ENCODE peak calls at places on chromosome 18, in nine cellular contexts. Q is tibial artery, X is transverse colon, T is brain microvascular endothelial cell, Y is ovary, U is endothelial cell of umbilical vein, O is mucosa of descending colon, N is psoas muscle, I is mesothelial cell of epicardium. D is an unnamed sample.

GRCh38 chr18:54149078-54149697 is 75.3 kb downstream of the MBD2 start:
- DNase-seq in Q (no peak), X (no peak), T (peak; percentile 96), Y (no peak), U (peak; percentile 94), O (no peak), N (no peak), I (no peak), D (no peak)

GRCh38 chr18:57574866-57575265 is 11.6 kb downstream of the FECH start:
- DNase-seq in Q (no peak), X (no peak), T (no peak), Y (no peak), U (no peak), O (no peak), N (no peak), I (no peak), D (no peak)

GRCh38 chr18:48228301-48228715 is 180.9 kb downstream of the ZBTB7C start:
- DNase-seq in Q (peak; percentile 86), X (peak; percentile 21), T (no peak), Y (peak; percentile 49), U (no peak), O (no peak), N (peak; percentile 82), I (no peak), D (no peak)

GRCh38 chr18:60987963-60988362 is 345.3 kb upstream of the CDH20 start:
- DNase-seq in Q (no peak), X (no peak), T (peak; percentile 68), Y (no peak), U (peak; percentile 76), O (no peak), N (no peak), I (no peak), D (no peak)

GRCh38 chr18:40109251-40110049 is 1845.6 kb upstream of the PIK3C3 start:
- DNase-seq in Q (no peak), X (no peak), T (no peak), Y (no peak), U (no peak), O (no peak), N (no peak), I (no peak), D (no peak)

GRCh38 chr18:10052871-10053270 is 139.1 kb downstream of the VAPA start:
- DNase-seq in Q (peak; percentile 48), X (no peak), T (no peak), Y (no peak), U (no peak), O (no peak), N (no peak), I (no peak), D (no peak)

GRCh38 chr18:34631567-34631966 is 78.5 kb upstream of the DTNA start:
- DNase-seq in Q (no peak), X (no peak), T (no peak), Y (no peak), U (no peak), O (no peak), N (no peak), I (no peak), D (no peak)

GRCh38 chr18:75297731-75298130 is 87.1 kb downstream of the TSHZ1 start:
- DNase-seq in Q (no peak), X (no peak), T (no peak), Y (no peak), U (no peak), O (no peak), N (no peak), I (no peak), D (no peak)

GRCh38 chr18:9827856-9828793 is 57.6 kb upstream of the TXNDC2 start:
- DNase-seq in Q (no peak), X (peak; percentile 61), T (peak; percentile 99), Y (no peak), U (peak; percentile 95), O (no peak), N (no peak), I (no peak), D (no peak)

GRCh38 chr18:3664563-3665178 is 214.7 kb downstream of the TGIF1 start:
- DNase-seq in Q (no peak), X (no peak), T (no peak), Y (no peak), U (no peak), O (no peak), N (no peak), I (no peak), D (no peak)

GRCh38 chr18:50817898-50818250 is 1.9 kb downstream of the MRO start:
- DNase-seq in Q (no peak), X (no peak), T (no peak), Y (no peak), U (no peak), O (no peak), N (no peak), I (no peak), D (no peak)

GRCh38 chr18:50819727-50820378 is at the start of gene MRO:
- DNase-seq in Q (peak; percentile 85), X (peak; percentile 88), T (peak; percentile 59), Y (peak; percentile 85), U (peak; percentile 78), O (peak; percentile 88), N (peak; percentile 90), I (peak; percentile 63), D (peak; percentile 68)

GRCh38 chr18:50820901-50821520 is 1.2 kb upstream of the MRO start:
- DNase-seq in Q (no peak), X (no peak), T (no peak), Y (no peak), U (no peak), O (no peak), N (no peak), I (no peak), D (no peak)

GRCh38 chr18:50816767-50817166 is 3.0 kb downstream of the MRO start:
- DNase-seq in Q (no peak), X (no peak), T (no peak), Y (no peak), U (no peak), O (no peak), N (no peak), I (no peak), D (no peak)

GRCh38 chr18:50819027-50819726 is 639 bp downstream of the MRO start:
- DNase-seq in Q (peak; percentile 67), X (peak; percentile 59), T (no peak), Y (peak; percentile 26), U (peak; percentile 4), O (peak; percentile 60), N (no peak), I (no peak), D (no peak)
- TF ChIP-seq CTCF in Q (no peak), X (no peak), T (peak; percentile 34), Y (no peak), U (no peak), O (no peak), N (no peak), I (no peak), D (no peak)

GRCh38 chr18:6367208-6367607 is 47.5 kb downstream of the L3MBTL4 start:
- DNase-seq in Q (no peak), X (no peak), T (no peak), Y (no peak), U (no peak), O (no peak), N (no peak), I (no peak), D (no peak)

GRCh38 chr18:6365385-6365784 is 49.3 kb downstream of the L3MBTL4 start:
- DNase-seq in Q (no peak), X (no peak), T (no peak), Y (no peak), U (no peak), O (no peak), N (no peak), I (no peak), D (no peak)

GRCh38 chr18:6363216-6363615 is 51.5 kb downstream of the L3MBTL4 start:
- DNase-seq in Q (no peak), X (no peak), T (no peak), Y (no peak), U (no peak), O (no peak), N (no peak), I (no peak), D (no peak)

GRCh38 chr18:6366776-6367175 is 47.9 kb downstream of the L3MBTL4 start:
- DNase-seq in Q (no peak), X (no peak), T (no peak), Y (no peak), U (no peak), O (no peak), N (no peak), I (no peak), D (no peak)

GRCh38 chr18:6362559-6363129 is 52.1 kb downstream of the L3MBTL4 start:
- DNase-seq in Q (no peak), X (no peak), T (no peak), Y (no peak), U (no peak), O (no peak), N (no peak), I (no peak), D (no peak)
- TF ChIP-seq CTCF in Q (no peak), X (no peak), T (no peak), Y (no peak), U (no peak), O (no peak), N (no peak), I (no peak), D (no peak)

DNA sequence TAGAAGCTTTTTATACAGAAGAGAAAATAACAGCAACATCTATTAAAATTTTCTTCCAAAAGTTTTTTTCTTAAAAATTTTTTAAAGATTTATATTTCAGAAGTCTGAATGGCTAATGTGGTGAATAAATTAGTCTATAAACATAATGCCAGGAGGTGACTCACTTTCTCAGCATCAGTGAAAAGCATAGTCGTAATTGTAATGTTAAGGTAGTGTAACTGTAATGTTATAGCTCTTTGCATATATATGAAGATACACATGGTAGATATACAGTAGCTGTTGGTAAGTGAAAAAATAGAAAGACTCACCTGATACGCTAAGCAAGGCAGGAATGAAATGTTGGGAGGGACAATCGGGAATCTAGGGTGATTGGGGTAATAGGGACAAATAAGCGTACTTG is 5.5 kb downstream of the TIMM21 start:
- DNase-seq in Q (no peak), X (no peak), T (no peak), Y (no peak), U (no peak), O (no peak), N (no peak), I (no peak), D (no peak)
- TF ChIP-seq CTCF in Q (no peak), X (no peak), T (no peak), Y (no peak), U (no peak), O (no peak), N (no peak), I (no peak), D (no peak)

DNA sequence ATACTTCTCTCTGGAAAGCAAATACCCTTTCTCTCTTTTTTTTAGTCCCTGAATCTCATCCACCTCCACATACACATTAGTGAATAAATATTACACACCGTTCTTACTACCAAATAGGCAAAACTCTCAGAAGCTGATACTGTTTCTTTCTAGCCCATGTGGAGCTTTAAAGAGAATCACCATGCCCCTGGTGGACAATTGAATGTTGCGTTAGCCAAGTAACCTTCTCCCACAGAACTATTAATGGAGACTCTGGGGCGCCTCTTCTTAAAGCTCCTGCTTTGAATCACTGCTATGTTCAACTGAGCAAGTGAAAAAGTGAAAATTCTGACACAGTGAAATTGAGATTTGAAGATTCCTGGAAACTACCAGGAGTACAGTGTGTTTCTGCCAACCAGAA is 522.8 kb upstream of the CDH7 start:
- DNase-seq in Q (no peak), X (no peak), T (no peak), Y (no peak), U (no peak), O (no peak), N (no peak), I (no peak), D (no peak)
- TF ChIP-seq CTCF in Q (no peak), X (no peak), T (peak; percentile 6), Y (no peak), U (no peak), O (no peak), N (no peak), I (no peak), D (no peak)

GRCh38 chr18:23667114-23667513 is 4.4 kb upstream of the ANKRD29 start:
- DNase-seq in Q (no peak), X (no peak), T (no peak), Y (no peak), U (no peak), O (no peak), N (no peak), I (no peak), D (no peak)
- TF ChIP-seq CTCF in Q (no peak), X (no peak), T (no peak), Y (no peak), U (no peak), O (no peak), N (no peak), I (no peak), D (no peak)

D was measured in omental fat pad.